ENCODE peak calls at places on chromosome 2, in seven cellular contexts. P, M, N, K, Y, I and T are unnamed samples.

GRCh38 chr2:142044168-142044567 is 86.6 kb downstream of the LRP1B start:
- DNase-seq in K (no peak), N (no peak), Y (no peak), I (no peak), M (no peak), P (no peak), T (no peak)

GRCh38 chr2:23596316-23596885 is 211.4 kb downstream of the KLHL29 start:
- DNase-seq in I (no peak), K (no peak), N (no peak), P (no peak), Y (no peak), M (no peak), T (peak; percentile 3)

GRCh38 chr2:133789743-133790142 is 221.5 kb upstream of the NCKAP5 start:
- DNase-seq in M (no peak), P (no peak), Y (no peak), K (no peak), N (no peak), I (no peak), T (no peak)

GRCh38 chr2:28510184-28510583 is 14.3 kb downstream of the PLB1 start:
- DNase-seq in Y (no peak), I (no peak), N (no peak), P (no peak), K (no peak), M (peak; percentile 8), T (no peak)

GRCh38 chr2:71544919-71545571 is 91.7 kb downstream of the DYSF start:
- DNase-seq in N (no peak), M (no peak), I (no peak), Y (no peak), K (no peak), P (no peak), T (no peak)

GRCh38 chr2:6773007-6773693 is 92.6 kb downstream of the CMPK2 start:
- DNase-seq in Y (no peak), I (peak; percentile 62), M (peak; percentile 38), P (peak; percentile 64), K (peak; percentile 60), N (peak; percentile 92), T (no peak)

GRCh38 chr2:37631698-37632097 is 39.7 kb downstream of the CDC42EP3 start:
- DNase-seq in I (no peak), K (no peak), P (no peak), Y (no peak), M (no peak), N (no peak), T (no peak)

GRCh38 chr2:226911932-226912331 is 76.1 kb downstream of the RHBDD1 start:
- DNase-seq in P (no peak), Y (no peak), M (no peak), K (no peak), I (no peak), N (no peak), T (no peak)

GRCh38 chr2:45024600-45025291 is 15.5 kb upstream of the SIX2 start:
- DNase-seq in K (no peak), M (peak; percentile 10), Y (no peak), I (no peak), N (no peak), P (no peak), T (no peak)

GRCh38 chr2:216632952-216633615 is at the start of gene IGFBP2:
- DNase-seq in I (no peak), M (no peak), K (no peak), P (no peak), N (no peak), Y (peak; percentile 44), T (peak; percentile 72)

GRCh38 chr2:32009479-32010256 is 1.1 kb downstream of the MEMO1 start:
- DNase-seq in M (peak; percentile 40), I (peak; percentile 31), Y (peak; percentile 20), K (peak; percentile 33), N (no peak), P (peak; percentile 17), T (peak; percentile 25)

GRCh38 chr2:121532347-121532766 is 1.7 kb downstream of the RNU4ATAC start:
- DNase-seq in Y (no peak), K (no peak), I (no peak), N (no peak), M (no peak), P (no peak), T (no peak)